ENCODE peak calls at places on chromosomes 12 and 14, in ten cellular contexts. N is GM12878; Q is GM04504; J is CD8-positive, alpha-beta memory T cell; K is left ventricle myocardium inferior; P is GM23338; L is GM12891; W is NCI-H748 treated with DMSO at 0.1 percent for 48 hours; V is lung microvascular endothelial cell; I is AG08396. H is an unnamed sample.

GRCh38 chr14:72545411-72546311 is 348.2 kb downstream of the DPF3 start:
- DNase-seq in N (no peak), Q (no peak), J (no peak), K (no peak), P (no peak), L (no peak), W (no peak), V (no peak), I (no peak), H (peak)

GRCh38 chr14:51382506-51382905 is 142.5 kb downstream of the TMX1 start:
- DNase-seq in N (no peak), Q (no peak), J (no peak), K (no peak), P (no peak), L (no peak), W (no peak), V (no peak), I (no peak), H (no peak)

GRCh38 chr12:29517265-29517664 is 19.8 kb upstream of the OVCH1 start:
- DNase-seq in N (no peak), Q (no peak), J (no peak), K (no peak), P (no peak), L (no peak), W (no peak), V (peak), I (no peak), H (peak)

GRCh38 chr12:57225680-57226190 is 3.8 kb upstream of the SHMT2 start:
- DNase-seq in N (no peak), Q (no peak), J (no peak), K (no peak), P (no peak), L (no peak), W (no peak), V (no peak), I (no peak), H (no peak)

GRCh38 chr12:8819676-8819980 is 2.8 kb upstream of the A2ML1 start:
- DNase-seq in N (no peak), Q (no peak), J (no peak), K (no peak), P (peak), L (no peak), W (no peak), V (no peak), I (no peak), H (no peak)

GRCh38 chr12:54658306-54659264 is 10.4 kb upstream of the DCD start:
- DNase-seq in N (no peak), Q (peak), J (no peak), K (peak), P (peak), L (peak), W (peak), V (peak), I (peak), H (peak)

GRCh38 chr14:105537580-105538474 is 11.4 kb downstream of the TMEM121 start:
- DNase-seq in N (no peak), Q (no peak), J (peak), K (peak), P (peak), L (peak), W (peak), V (no peak), I (peak), H (no peak)

GRCh38 chr12:82904219-82904795 is 217.6 kb downstream of the TMTC2 start:
- DNase-seq in N (no peak), Q (no peak), J (no peak), K (no peak), P (no peak), L (no peak), W (no peak), V (no peak), I (peak), H (no peak)

GRCh38 chr12:12540261-12541013 is 22.2 kb downstream of the DUSP16 start:
- DNase-seq in N (no peak), Q (no peak), J (no peak), K (no peak), P (no peak), L (no peak), W (no peak), V (no peak), I (no peak), H (no peak)

GRCh38 chr12:9072481-9073038 is 43.2 kb downstream of the A2M start:
- DNase-seq in N (no peak), Q (no peak), J (no peak), K (no peak), P (no peak), L (no peak), W (no peak), V (no peak), I (no peak), H (no peak)

GRCh38 chr12:106299193-106299794 is 3.2 kb upstream of the TCP11L2 start:
- DNase-seq in N (no peak), Q (no peak), J (no peak), K (no peak), P (no peak), L (no peak), W (no peak), V (no peak), I (peak), H (no peak)

GRCh38 chr14:75295061-75295461 is 16.4 kb downstream of the FOS start:
- DNase-seq in N (no peak), Q (no peak), J (no peak), K (peak), P (peak), L (no peak), W (no peak), V (peak), I (peak), H (no peak)

GRCh38 chr14:90499121-90499520 is 102.3 kb downstream of the CALM1 start:
- DNase-seq in N (no peak), Q (no peak), J (no peak), K (no peak), P (no peak), L (no peak), W (no peak), V (no peak), I (no peak), H (no peak)